ENCODE peak calls at places on chromosomes 7 and 10, in eight cellular contexts. One of them, this sample, is unnamed.

GRCh38 chr10:97406064-97406463 is 4.9 kb upstream of the RRP12 start:
- DNase-seq in kidney tubule cell: no peak
- DNase-seq in HT1080: no peak
- DNase-seq in GM23248: no peak
- DNase-seq in COR-L47: no peak
- DNase-seq in SW 1271: no peak
- DNase-seq in NCI-H1105 treated with DMSO at 0.1 percent for 48 hours: no peak
- DNase-seq in pancreas: no peak
- DNase-seq in this sample: no peak

GRCh38 chr7:2806571-2806970 is 37.5 kb downstream of the GNA12 start:
- DNase-seq in COR-L47: no peak
- DNase-seq in NCI-H1105 treated with DMSO at 0.1 percent for 48 hours: no peak
- DNase-seq in pancreas: no peak
- DNase-seq in HT1080: no peak
- DNase-seq in SW 1271: no peak
- DNase-seq in GM23248: no peak
- DNase-seq in kidney tubule cell: no peak
- DNase-seq in this sample: no peak

GRCh38 chr7:135159359-135160087 is 11.0 kb downstream of the CYREN start:
- DNase-seq in NCI-H1105 treated with DMSO at 0.1 percent for 48 hours: no peak
- DNase-seq in pancreas: no peak
- DNase-seq in kidney tubule cell: no peak
- DNase-seq in HT1080: no peak
- DNase-seq in SW 1271: no peak
- DNase-seq in GM23248: peak; percentile 39
- DNase-seq in COR-L47: no peak
- DNase-seq in this sample: no peak

GRCh38 chr7:97971120-97971989 is 18.6 kb downstream of the OCM2 start:
- DNase-seq in HT1080: peak; percentile 31
- DNase-seq in NCI-H1105 treated with DMSO at 0.1 percent for 48 hours: no peak
- DNase-seq in GM23248: peak; percentile 45
- DNase-seq in COR-L47: no peak
- DNase-seq in SW 1271: peak; percentile 29
- DNase-seq in pancreas: no peak
- DNase-seq in kidney tubule cell: peak; percentile 48
- DNase-seq in this sample: peak; percentile 34

GRCh38 chr10:35639651-35640311 is 2.3 kb downstream of the FZD8 start:
- DNase-seq in COR-L47: peak; percentile 25
- DNase-seq in NCI-H1105 treated with DMSO at 0.1 percent for 48 hours: peak; percentile 39
- DNase-seq in kidney tubule cell: peak; percentile 63
- DNase-seq in GM23248: peak; percentile 60
- DNase-seq in pancreas: peak; percentile 18
- DNase-seq in SW 1271: peak; percentile 39
- DNase-seq in HT1080: no peak
- DNase-seq in this sample: no peak

GRCh38 chr7:76408121-76408560 is 1.4 kb downstream of the SSC4D start:
- DNase-seq in COR-L47: no peak
- DNase-seq in SW 1271: no peak
- DNase-seq in NCI-H1105 treated with DMSO at 0.1 percent for 48 hours: no peak
- DNase-seq in GM23248: no peak
- DNase-seq in HT1080: no peak
- DNase-seq in kidney tubule cell: no peak
- DNase-seq in pancreas: no peak
- DNase-seq in this sample: no peak

GRCh38 chr7:121069346-121070100 is 81.0 kb downstream of the CPED1 start:
- DNase-seq in COR-L47: no peak
- DNase-seq in NCI-H1105 treated with DMSO at 0.1 percent for 48 hours: no peak
- DNase-seq in pancreas: no peak
- DNase-seq in kidney tubule cell: no peak
- DNase-seq in HT1080: no peak
- DNase-seq in GM23248: peak; percentile 50
- DNase-seq in SW 1271: no peak
- DNase-seq in this sample: no peak

GRCh38 chr10:6501931-6502330 is 78.1 kb downstream of the PRKCQ start:
- DNase-seq in GM23248: no peak
- DNase-seq in COR-L47: no peak
- DNase-seq in HT1080: peak; percentile 15
- DNase-seq in NCI-H1105 treated with DMSO at 0.1 percent for 48 hours: no peak
- DNase-seq in kidney tubule cell: peak; percentile 96
- DNase-seq in pancreas: no peak
- DNase-seq in SW 1271: no peak
- DNase-seq in this sample: no peak

GRCh38 chr7:39589323-39590111 is 23.3 kb downstream of the YAE1 start:
- DNase-seq in pancreas: peak; percentile 26
- DNase-seq in COR-L47: no peak
- DNase-seq in SW 1271: peak; percentile 60
- DNase-seq in HT1080: peak; percentile 94
- DNase-seq in kidney tubule cell: peak; percentile 95
- DNase-seq in NCI-H1105 treated with DMSO at 0.1 percent for 48 hours: peak; percentile 20
- DNase-seq in GM23248: peak; percentile 87
- DNase-seq in this sample: peak; percentile 96

GRCh38 chr10:18378766-18379165 is 238.5 kb downstream of the CACNB2 start:
- DNase-seq in GM23248: no peak
- DNase-seq in COR-L47: no peak
- DNase-seq in kidney tubule cell: no peak
- DNase-seq in SW 1271: no peak
- DNase-seq in HT1080: no peak
- DNase-seq in NCI-H1105 treated with DMSO at 0.1 percent for 48 hours: no peak
- DNase-seq in pancreas: no peak
- DNase-seq in this sample: no peak

GRCh38 chr7:139825666-139826290 is 3.3 kb upstream of the TBXAS1 start:
- DNase-seq in GM23248: peak; percentile 79
- DNase-seq in NCI-H1105 treated with DMSO at 0.1 percent for 48 hours: no peak
- DNase-seq in COR-L47: no peak
- DNase-seq in kidney tubule cell: peak; percentile 73
- DNase-seq in pancreas: no peak
- DNase-seq in SW 1271: no peak
- DNase-seq in HT1080: peak; percentile 56
- DNase-seq in this sample: peak; percentile 69

GRCh38 chr7:85185355-85186082 is 1.3 kb downstream of the SEMA3D start:
- DNase-seq in kidney tubule cell: peak; percentile 49
- DNase-seq in HT1080: peak; percentile 54
- DNase-seq in COR-L47: peak; percentile 50
- DNase-seq in pancreas: peak; percentile 13
- DNase-seq in GM23248: peak; percentile 85
- DNase-seq in NCI-H1105 treated with DMSO at 0.1 percent for 48 hours: peak; percentile 37
- DNase-seq in SW 1271: peak; percentile 33
- DNase-seq in this sample: peak; percentile 30

GRCh38 chr7:73342645-73343044 is 14.7 kb downstream of the FKBP6 start:
- DNase-seq in GM23248: peak; percentile 64
- DNase-seq in kidney tubule cell: peak; percentile 49
- DNase-seq in COR-L47: peak; percentile 31
- DNase-seq in SW 1271: peak; percentile 16
- DNase-seq in HT1080: peak; percentile 30
- DNase-seq in NCI-H1105 treated with DMSO at 0.1 percent for 48 hours: peak; percentile 20
- DNase-seq in pancreas: peak; percentile 34
- DNase-seq in this sample: peak; percentile 69

GRCh38 chr10:70694410-70695179 is 22.3 kb downstream of the ADAMTS14 start:
- DNase-seq in kidney tubule cell: peak; percentile 20
- DNase-seq in SW 1271: no peak
- DNase-seq in pancreas: no peak
- DNase-seq in HT1080: no peak
- DNase-seq in GM23248: peak; percentile 88
- DNase-seq in COR-L47: no peak
- DNase-seq in NCI-H1105 treated with DMSO at 0.1 percent for 48 hours: no peak
- DNase-seq in this sample: peak; percentile 95

GRCh38 chr10:110356628-110357245 is 52.0 kb upstream of the SMNDC1 start:
- DNase-seq in pancreas: no peak
- DNase-seq in COR-L47: no peak
- DNase-seq in GM23248: no peak
- DNase-seq in kidney tubule cell: peak; percentile 98
- DNase-seq in HT1080: peak; percentile 90
- DNase-seq in SW 1271: no peak
- DNase-seq in NCI-H1105 treated with DMSO at 0.1 percent for 48 hours: no peak
- DNase-seq in this sample: peak; percentile 73

GRCh38 chr7:18829518-18830252 is 287.8 kb downstream of the TWIST1 start:
- DNase-seq in SW 1271: no peak
- DNase-seq in HT1080: peak; percentile 17
- DNase-seq in pancreas: no peak
- DNase-seq in GM23248: peak; percentile 77
- DNase-seq in NCI-H1105 treated with DMSO at 0.1 percent for 48 hours: no peak
- DNase-seq in kidney tubule cell: no peak
- DNase-seq in COR-L47: no peak
- DNase-seq in this sample: peak; percentile 33